ENCODE peak calls at places on chromosomes 5 and 9, in nine cellular contexts. One of them, this sample, is unnamed.

GRCh38 chr5:146402949-146403348 is 44.2 kb upstream of the TCERG1 start:
- DNase-seq in immature natural killer cell: no peak
- DNase-seq in EH: no peak
- DNase-seq in astrocyte of the cerebellum: no peak
- DNase-seq in activated effector memory CD4-positive, alpha-beta T cell treated with Interleukin-2 at 50 U/mL for 16 hours: no peak
- DNase-seq in activated CD8-positive, alpha-beta memory T cell treated with anti-CD3 and anti-CD28 coated beads for 24 hours: no peak
- DNase-seq in T follicular helper cell: no peak
- DNase-seq in H9: no peak
- DNase-seq in left lung: no peak
- DNase-seq in this sample: no peak

GRCh38 chr9:69745716-69746538 is 13.9 kb downstream of the PTAR1 start:
- DNase-seq in immature natural killer cell: no peak
- DNase-seq in EH: peak
- DNase-seq in astrocyte of the cerebellum: no peak
- DNase-seq in activated effector memory CD4-positive, alpha-beta T cell treated with Interleukin-2 at 50 U/mL for 16 hours: no peak
- DNase-seq in activated CD8-positive, alpha-beta memory T cell treated with anti-CD3 and anti-CD28 coated beads for 24 hours: no peak
- DNase-seq in T follicular helper cell: no peak
- DNase-seq in H9: no peak
- DNase-seq in left lung: no peak
- DNase-seq in this sample: peak

GRCh38 chr9:109182940-109183798 is 16.1 kb upstream of the FRRS1L start:
- DNase-seq in immature natural killer cell: no peak
- DNase-seq in EH: peak
- DNase-seq in astrocyte of the cerebellum: no peak
- DNase-seq in activated effector memory CD4-positive, alpha-beta T cell treated with Interleukin-2 at 50 U/mL for 16 hours: no peak
- DNase-seq in activated CD8-positive, alpha-beta memory T cell treated with anti-CD3 and anti-CD28 coated beads for 24 hours: no peak
- DNase-seq in T follicular helper cell: no peak
- DNase-seq in H9: peak
- DNase-seq in left lung: no peak
- DNase-seq in this sample: peak

GRCh38 chr9:114224247-114224610 is 68.9 kb downstream of the COL27A1 start:
- DNase-seq in immature natural killer cell: no peak
- DNase-seq in EH: peak
- DNase-seq in astrocyte of the cerebellum: no peak
- DNase-seq in activated effector memory CD4-positive, alpha-beta T cell treated with Interleukin-2 at 50 U/mL for 16 hours: no peak
- DNase-seq in activated CD8-positive, alpha-beta memory T cell treated with anti-CD3 and anti-CD28 coated beads for 24 hours: no peak
- DNase-seq in T follicular helper cell: no peak
- DNase-seq in H9: no peak
- DNase-seq in left lung: no peak
- DNase-seq in this sample: no peak

GRCh38 chr5:114237766-114238165 is 124.1 kb upstream of the KCNN2 start:
- DNase-seq in immature natural killer cell: no peak
- DNase-seq in EH: peak
- DNase-seq in astrocyte of the cerebellum: no peak
- DNase-seq in activated effector memory CD4-positive, alpha-beta T cell treated with Interleukin-2 at 50 U/mL for 16 hours: no peak
- DNase-seq in activated CD8-positive, alpha-beta memory T cell treated with anti-CD3 and anti-CD28 coated beads for 24 hours: no peak
- DNase-seq in T follicular helper cell: no peak
- DNase-seq in H9: no peak
- DNase-seq in left lung: no peak
- DNase-seq in this sample: peak

GRCh38 chr9:128555180-128555721 is 2.9 kb downstream of the SPTAN1 start:
- DNase-seq in immature natural killer cell: no peak
- DNase-seq in EH: peak
- DNase-seq in astrocyte of the cerebellum: peak
- DNase-seq in activated effector memory CD4-positive, alpha-beta T cell treated with Interleukin-2 at 50 U/mL for 16 hours: no peak
- DNase-seq in activated CD8-positive, alpha-beta memory T cell treated with anti-CD3 and anti-CD28 coated beads for 24 hours: no peak
- DNase-seq in T follicular helper cell: no peak
- DNase-seq in H9: peak
- DNase-seq in left lung: no peak
- DNase-seq in this sample: peak

GRCh38 chr5:33939863-33940262 is 3.7 kb downstream of the RXFP3 start:
- DNase-seq in immature natural killer cell: no peak
- DNase-seq in EH: peak
- DNase-seq in astrocyte of the cerebellum: no peak
- DNase-seq in activated effector memory CD4-positive, alpha-beta T cell treated with Interleukin-2 at 50 U/mL for 16 hours: no peak
- DNase-seq in activated CD8-positive, alpha-beta memory T cell treated with anti-CD3 and anti-CD28 coated beads for 24 hours: no peak
- DNase-seq in T follicular helper cell: no peak
- DNase-seq in H9: no peak
- DNase-seq in left lung: no peak
- DNase-seq in this sample: no peak

GRCh38 chr9:92550765-92551164 is 15.0 kb upstream of the ECM2 start:
- DNase-seq in immature natural killer cell: no peak
- DNase-seq in EH: peak
- DNase-seq in astrocyte of the cerebellum: no peak
- DNase-seq in activated effector memory CD4-positive, alpha-beta T cell treated with Interleukin-2 at 50 U/mL for 16 hours: no peak
- DNase-seq in activated CD8-positive, alpha-beta memory T cell treated with anti-CD3 and anti-CD28 coated beads for 24 hours: no peak
- DNase-seq in T follicular helper cell: no peak
- DNase-seq in H9: no peak
- DNase-seq in left lung: no peak
- DNase-seq in this sample: no peak

GRCh38 chr5:16701134-16702094 is 84.6 kb upstream of the RETREG1 start:
- DNase-seq in immature natural killer cell: no peak
- DNase-seq in EH: no peak
- DNase-seq in astrocyte of the cerebellum: no peak
- DNase-seq in activated effector memory CD4-positive, alpha-beta T cell treated with Interleukin-2 at 50 U/mL for 16 hours: no peak
- DNase-seq in activated CD8-positive, alpha-beta memory T cell treated with anti-CD3 and anti-CD28 coated beads for 24 hours: no peak
- DNase-seq in T follicular helper cell: no peak
- DNase-seq in H9: no peak
- DNase-seq in left lung: no peak
- DNase-seq in this sample: no peak

GRCh38 chr5:78974011-78974410 is 11.1 kb downstream of the ARSB start:
- DNase-seq in immature natural killer cell: no peak
- DNase-seq in EH: no peak
- DNase-seq in astrocyte of the cerebellum: no peak
- DNase-seq in activated effector memory CD4-positive, alpha-beta T cell treated with Interleukin-2 at 50 U/mL for 16 hours: no peak
- DNase-seq in activated CD8-positive, alpha-beta memory T cell treated with anti-CD3 and anti-CD28 coated beads for 24 hours: no peak
- DNase-seq in T follicular helper cell: no peak
- DNase-seq in H9: no peak
- DNase-seq in left lung: no peak
- DNase-seq in this sample: no peak